ENCODE peak calls at places on chromosomes 11 and 22, in eight cellular contexts. U, I, T, N, Y, B, E and L are unnamed samples. For H3K36me3, the result is how much of the 10 kb centered on the place peaks cover.

GRCh38 chr11:84800755-84801346 is 826.3 kb downstream of the DLG2 start:
- DNase-seq in U (peak), I (peak), T (no peak), N (no peak), Y (no peak), B (no peak), E (no peak), L (no peak)

GRCh38 chr11:67644042-67644441 is 4.5 kb upstream of the TBX10 start:
- DNase-seq in U (no peak), I (peak), T (no peak), N (no peak), Y (no peak), B (no peak), E (no peak), L (no peak)

GRCh38 chr11:78717031-78717430 is 142.4 kb upstream of the NARS2 start:
- DNase-seq in U (no peak), I (no peak), T (no peak), N (no peak), Y (no peak), B (no peak), E (no peak), L (no peak)

GRCh38 chr11:72079776-72080325 is 491 bp downstream of the NUMA1 start:
- DNase-seq in U (peak), I (no peak), T (peak), N (no peak), Y (no peak), B (no peak), E (peak), L (no peak)

GRCh38 chr11:74055938-74056337 is 47.1 kb upstream of the UCP3 start:
- DNase-seq in U (no peak), I (peak), T (no peak), N (no peak), Y (no peak), B (no peak), E (no peak), L (no peak)

GRCh38 chr11:22244986-22245592 is 52.2 kb downstream of the ANO5 start:
- DNase-seq in U (peak), I (peak), T (peak), N (no peak), Y (peak), B (no peak), E (peak), L (no peak)

GRCh38 chr11:124737638-124738293 is 2.0 kb upstream of the NRGN start:
- DNase-seq in U (no peak), I (no peak), T (no peak), N (no peak), Y (no peak), B (no peak), E (no peak), L (no peak)

GRCh38 chr11:58772719-58773285 is 41.1 kb upstream of the GLYAT start:
- DNase-seq in U (no peak), I (no peak), T (no peak), N (no peak), Y (no peak), B (no peak), E (no peak), L (no peak)

GRCh38 chr11:831132-831864 is 1.5 kb upstream of the CD151 start:
- DNase-seq in U (no peak), I (no peak), T (no peak), N (no peak), Y (no peak), B (no peak), E (no peak), L (no peak)

GRCh38 chr22:44449061-44449682 is 48.9 kb downstream of the RTL6 start:
- DNase-seq in U (no peak), I (no peak), T (no peak), N (no peak), Y (no peak), B (no peak), E (no peak), L (no peak)

GRCh38 chr22:36728505-36728904 is 25.0 kb upstream of the CACNG2 start:
- DNase-seq in U (no peak), I (no peak), T (no peak), N (no peak), Y (no peak), B (no peak), E (no peak), L (peak)

GRCh38 chr22:39327995-39328754 is 8.8 kb upstream of the RPL3 start:
- DNase-seq in U (no peak), I (no peak), T (no peak), N (no peak), Y (no peak), B (no peak), E (no peak), L (peak)

GRCh38 chr11:94450061-94450460 is 43.6 kb downstream of the MRE11 start:
- DNase-seq in U (no peak), I (no peak), T (no peak), N (no peak), Y (no peak), B (no peak), E (no peak), L (no peak)

GRCh38 chr11:10633261-10633660 is 60.3 kb downstream of the IRAG1 start:
- DNase-seq in U (no peak), I (no peak), T (no peak), N (no peak), Y (no peak), B (no peak), E (no peak), L (no peak)

GRCh38 chr11:45393334-45393733 is 107.2 kb upstream of the SYT13 start:
- DNase-seq in U (no peak), I (no peak), T (no peak), N (no peak), Y (no peak), B (no peak), E (no peak), L (peak)

DNA sequence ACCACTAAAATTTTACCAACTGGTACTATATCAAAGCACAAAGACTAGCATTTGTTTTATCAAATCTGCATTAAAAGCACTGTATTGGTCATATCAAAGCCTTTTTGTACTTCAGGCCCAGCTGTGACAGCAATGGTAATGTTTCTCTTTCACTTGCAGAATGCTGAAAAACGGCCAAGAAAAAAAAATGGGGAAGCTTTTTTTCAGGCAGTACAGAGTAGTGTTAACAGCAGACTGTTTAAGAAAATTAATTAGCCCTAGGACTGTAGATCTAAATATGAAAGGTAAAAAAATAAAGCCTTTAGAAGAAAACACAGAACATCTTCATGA is 33.3 kb downstream of the DENND5A start:
- DNase-seq in U (no peak), I (no peak), T (no peak), N (no peak), Y (no peak), B (no peak), E (no peak), L (no peak)
- TF ChIP-seq EP300 in U (no peak), I (no peak), T (no peak), N (no peak), Y (no peak), B (no peak), E (no peak), L (no peak)

GRCh38 chr11:64723907-64724862 is 1.2 kb upstream of the NRXN2 start:
- DNase-seq in U (peak), I (no peak), T (no peak), N (no peak), Y (no peak), B (no peak), E (no peak), L (no peak)
- TF ChIP-seq POLR2AphosphoS5 in U (no peak), I (no peak), T (no peak), N (no peak), Y (no peak), B (no peak), E (no peak), L (no peak)

DNA sequence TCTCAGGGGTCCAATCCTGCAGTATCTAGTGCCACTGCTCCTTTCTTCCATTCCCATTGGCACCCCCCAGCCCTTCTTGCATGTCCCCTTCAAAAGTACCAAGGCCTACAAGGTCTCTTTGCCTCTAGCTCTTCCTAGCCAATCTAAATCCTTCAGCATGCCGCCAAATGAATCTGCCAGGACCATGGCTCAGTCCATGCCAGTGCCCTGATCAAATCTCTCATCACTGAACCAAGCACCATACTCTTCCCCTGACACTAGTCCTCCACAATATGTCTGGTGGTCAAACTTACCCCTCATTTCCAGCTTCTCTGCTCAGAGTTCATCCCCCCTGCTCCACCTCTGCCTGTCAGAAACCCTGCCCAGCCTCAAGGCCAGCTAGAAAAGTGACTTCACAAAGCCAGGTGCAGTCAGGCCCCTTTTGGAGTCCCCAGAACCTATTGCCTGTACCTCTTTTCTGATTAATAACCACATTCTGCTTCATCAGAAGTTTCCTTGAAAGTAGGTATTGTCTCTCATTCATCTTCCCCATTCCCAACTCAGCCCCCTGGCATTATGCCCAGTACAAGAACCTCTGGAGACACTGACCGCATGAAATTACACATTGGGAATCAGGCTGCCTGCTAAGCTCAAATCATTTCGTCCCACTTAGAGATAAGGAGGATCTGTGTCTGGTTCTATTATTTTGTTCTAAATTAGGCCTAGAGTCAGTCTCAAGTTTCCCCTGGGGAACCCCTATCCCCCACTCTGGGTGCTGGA is 11.4 kb downstream of the FEN1 start:
- DNase-seq in U (no peak), I (no peak), T (no peak), N (no peak), Y (no peak), B (no peak), E (no peak), L (no peak)
- H3K36me3 ChIP-seq in U (half or more), I (under half), T (half or more), N (under half), Y (under half), B (under half), E (under half), L (under half)

GRCh38 chr11:62223095-62223494 is 14.6 kb downstream of the SCGB2A1 start:
- DNase-seq in U (no peak), I (no peak), T (no peak), N (no peak), Y (no peak), B (no peak), E (no peak), L (no peak)

GRCh38 chr11:62221498-62221897 is 13.0 kb downstream of the SCGB2A1 start:
- DNase-seq in U (no peak), I (no peak), T (no peak), N (no peak), Y (no peak), B (no peak), E (no peak), L (no peak)

DNA sequence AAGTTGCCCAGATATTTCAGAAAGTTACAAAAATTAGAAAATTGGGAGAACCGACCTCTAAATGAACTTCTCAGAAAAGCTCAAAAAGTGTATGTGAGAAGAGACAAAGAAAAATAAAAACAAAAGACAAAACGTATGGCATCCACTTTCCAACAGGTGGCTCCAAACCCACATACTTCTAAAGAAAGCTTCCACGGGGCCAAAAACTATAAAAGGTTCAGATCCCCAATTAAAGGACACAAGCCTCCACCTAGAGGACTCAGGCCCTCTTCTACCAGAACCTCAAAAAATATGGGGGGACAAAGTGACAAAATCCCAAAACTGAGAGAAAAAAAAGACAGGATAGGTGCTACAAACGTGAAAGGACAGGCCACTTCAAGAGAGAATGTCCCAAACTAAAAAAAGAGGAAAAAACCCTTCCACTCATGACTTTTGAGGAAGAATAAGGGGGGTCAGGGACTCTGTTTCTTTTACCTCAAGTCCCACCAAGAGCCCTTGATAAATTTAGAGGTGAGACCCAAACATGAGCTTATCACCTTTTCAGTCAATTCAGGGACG is 8.8 kb downstream of the SCGB2A1 start:
- DNase-seq in U (no peak), I (peak), T (no peak), N (no peak), Y (no peak), B (no peak), E (no peak), L (no peak)
- TF ChIP-seq EP300 in U (no peak), I (no peak), T (no peak), N (no peak), Y (no peak), B (no peak), E (no peak), L (no peak)

DNA sequence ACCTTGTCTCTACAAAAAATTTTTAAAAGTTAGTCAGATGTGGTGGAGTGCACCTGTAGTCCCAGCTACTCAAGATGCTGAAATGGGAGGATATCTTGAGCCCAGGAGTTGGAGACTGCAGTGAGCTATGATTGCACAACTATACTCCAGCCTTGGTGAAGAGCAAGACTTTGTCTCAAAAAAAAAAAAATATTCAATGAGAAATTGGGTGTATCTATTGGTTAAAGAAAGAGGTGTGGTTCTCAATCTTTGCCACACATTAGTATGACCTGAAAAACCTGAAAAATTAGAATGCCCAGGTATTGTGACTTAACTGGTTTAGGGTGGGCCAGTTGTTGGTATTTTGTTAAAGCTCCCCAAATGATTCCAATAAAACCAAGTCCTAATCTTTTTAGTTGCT is 32.4 kb downstream of the MTNR1B start:
- DNase-seq in U (no peak), I (no peak), T (no peak), N (no peak), Y (no peak), B (no peak), E (no peak), L (no peak)
- TF ChIP-seq POLR2AphosphoS5 in U (no peak), I (no peak), T (no peak), N (no peak), Y (no peak), B (no peak), E (no peak), L (no peak)

DNA sequence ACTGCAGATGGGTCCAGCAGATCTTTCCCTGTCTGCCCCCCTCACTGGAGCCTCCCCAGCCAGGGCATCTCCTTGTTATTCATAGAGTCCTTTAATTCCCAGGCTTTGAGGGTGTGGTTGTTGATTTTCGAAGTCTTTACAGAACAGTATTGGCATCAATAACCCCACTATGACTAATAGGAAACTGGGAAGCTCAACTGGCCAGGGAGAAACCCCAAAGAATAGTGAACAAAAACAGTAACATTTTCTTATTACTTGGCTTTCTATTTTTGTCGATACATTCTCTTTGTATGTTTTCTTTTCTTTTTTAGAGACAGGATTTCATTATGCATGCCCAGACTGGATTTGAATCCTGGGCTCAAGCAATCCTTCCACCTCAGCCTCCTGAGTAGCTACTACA is 57.9 kb downstream of the NF2 start:
- DNase-seq in U (no peak), I (no peak), T (no peak), N (no peak), Y (no peak), B (no peak), E (no peak), L (no peak)
- H3K36me3 ChIP-seq in U (half or more), I (under half), T (half or more), N (half or more), Y (under half), B (under half), E (under half), L (half or more)

DNA sequence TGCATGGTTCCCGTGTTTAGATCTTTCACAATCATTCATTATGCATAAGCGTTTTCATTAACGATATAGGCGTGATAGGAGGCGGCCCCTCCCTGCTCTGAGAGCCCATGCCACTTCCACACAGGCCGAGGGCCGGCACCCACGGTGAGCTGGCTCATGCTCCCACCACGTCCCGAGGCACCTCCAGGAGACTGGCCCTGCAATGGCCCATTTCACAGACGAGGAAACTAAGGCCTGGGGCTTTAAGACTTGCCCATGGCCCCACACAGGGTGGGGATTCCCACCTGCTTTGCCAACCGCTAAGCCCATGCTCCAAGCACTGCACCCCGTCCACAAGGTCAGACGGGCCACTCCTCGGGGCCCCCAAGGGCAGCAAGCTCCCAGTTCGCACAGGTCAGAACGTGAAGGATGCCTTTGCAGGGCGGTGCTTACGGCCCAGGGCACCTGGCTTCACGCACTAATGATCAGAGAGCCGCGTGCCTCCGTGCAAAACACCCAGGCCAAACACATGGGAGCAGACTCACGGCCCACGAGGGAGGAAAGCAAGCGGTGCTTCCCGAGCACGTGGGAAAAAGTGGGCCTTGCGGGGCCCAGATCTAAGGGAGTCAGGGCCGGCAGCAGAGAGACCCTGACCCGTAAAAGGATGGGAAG is 8.3 kb downstream of the OSBPL5 start:
- DNase-seq in U (no peak), I (no peak), T (no peak), N (no peak), Y (no peak), B (no peak), E (no peak), L (peak)
- TF ChIP-seq EP300 in U (no peak), I (no peak), T (no peak), N (no peak), Y (no peak), B (no peak), E (no peak), L (no peak)

GRCh38 chr11:77436969-77437368 is 36.9 kb downstream of the PAK1 start:
- DNase-seq in U (no peak), I (no peak), T (no peak), N (no peak), Y (no peak), B (no peak), E (no peak), L (no peak)
- TF ChIP-seq POLR2AphosphoS5 in U (no peak), I (no peak), T (no peak), N (no peak), Y (no peak), B (no peak), E (no peak), L (no peak)

GRCh38 chr11:76561245-76561644 is 109.3 kb downstream of the LRRC32 start:
- DNase-seq in U (no peak), I (no peak), T (no peak), N (no peak), Y (no peak), B (no peak), E (no peak), L (no peak)
- H3K36me3 ChIP-seq in U (under half), I (under half), T (under half), N (under half), Y (under half), B (under half), E (under half), L (under half)